ENCODE peak calls at places on chromosomes 5 and 9, in four cellular contexts. K, Q, A and F are unnamed samples.

GRCh38 chr9:136018257-136019031 is 57.3 kb upstream of the UBAC1 start:
- DNase-seq in K (no peak), Q (no peak), A (no peak), F (no peak)

GRCh38 chr5:171724771-171725609 is 60.6 kb upstream of the SMIM23 start:
- DNase-seq in K (no peak), Q (no peak), A (no peak), F (no peak)

GRCh38 chr9:76583256-76583655 is 124.3 kb downstream of the GCNT1 start:
- DNase-seq in K (no peak), Q (no peak), A (no peak), F (no peak)

GRCh38 chr9:119003882-119004617 is 365.2 kb downstream of the BRINP1 start:
- DNase-seq in K (no peak), Q (no peak), A (no peak), F (no peak)

GRCh38 chr9:132794730-132795380 is 83.2 kb downstream of the AK8 start:
- DNase-seq in K (no peak), Q (no peak), A (no peak), F (no peak)

GRCh38 chr5:158832736-158833135 is 267.0 kb downstream of the EBF1 start:
- DNase-seq in K (no peak), Q (no peak), A (no peak), F (peak; percentile 30)

GRCh38 chr5:149545327-149545726 is 5.9 kb downstream of the CSNK1A1 start:
- DNase-seq in K (no peak), Q (no peak), A (no peak), F (no peak)

GRCh38 chr9:90044710-90045151 is 439.9 kb downstream of the GADD45G start:
- DNase-seq in K (peak; percentile 7), Q (peak; percentile 5), A (no peak), F (peak; percentile 88)

GRCh38 chr5:35709688-35710087 is 92.0 kb downstream of the SPEF2 start:
- DNase-seq in K (no peak), Q (no peak), A (no peak), F (no peak)

GRCh38 chr9:125409637-125410521 is 148.3 kb downstream of the GAPVD1 start:
- DNase-seq in K (peak; percentile 98), Q (peak; percentile 48), A (peak; percentile 92), F (peak; percentile 88)

GRCh38 chr5:126454535-126454934 is 31.3 kb downstream of the GRAMD2B start:
- DNase-seq in K (no peak), Q (no peak), A (no peak), F (no peak)

GRCh38 chr9:114349713-114350480 is 20.2 kb downstream of the ORM2 start:
- DNase-seq in K (no peak), Q (no peak), A (no peak), F (no peak)

GRCh38 chr9:113484258-113484730 is 20.8 kb downstream of the RGS3 start:
- DNase-seq in K (no peak), Q (peak; percentile 51), A (no peak), F (no peak)

GRCh38 chr5:178115136-178115834 is 2.0 kb downstream of the N4BP3 start:
- DNase-seq in K (no peak), Q (no peak), A (no peak), F (no peak)

GRCh38 chr5:54302267-54302687 is 8.1 kb downstream of the ARL15 start:
- DNase-seq in K (no peak), Q (no peak), A (no peak), F (no peak)

GRCh38 chr9:34322899-34323591 is 6.0 kb downstream of the KIF24 start:
- DNase-seq in K (no peak), Q (no peak), A (no peak), F (no peak)

GRCh38 chr9:2159521-2160417 is 144.6 kb downstream of the SMARCA2 start:
- DNase-seq in K (no peak), Q (no peak), A (no peak), F (no peak)

GRCh38 chr9:130129425-130130061 is 42.7 kb upstream of the NCS1 start:
- DNase-seq in K (no peak), Q (no peak), A (no peak), F (no peak)

GRCh38 chr9:130126721-130127429 is 45.3 kb upstream of the NCS1 start:
- DNase-seq in K (no peak), Q (no peak), A (no peak), F (no peak)

GRCh38 chr9:130128251-130128650 is 44.0 kb upstream of the NCS1 start:
- DNase-seq in K (no peak), Q (no peak), A (no peak), F (no peak)

GRCh38 chr9:130124471-130124870 is 47.7 kb upstream of the NCS1 start:
- DNase-seq in K (no peak), Q (no peak), A (no peak), F (no peak)

GRCh38 chr9:130128782-130129424 is 43.3 kb upstream of the NCS1 start:
- DNase-seq in K (no peak), Q (no peak), A (no peak), F (no peak)
- H3K27me3 ChIP-seq in K (no peaks in the 10 kb centered on the region), Q (no peaks in the 10 kb centered on the region), A (no peaks in the 10 kb centered on the region), F (no peaks in the 10 kb centered on the region)

DNA sequence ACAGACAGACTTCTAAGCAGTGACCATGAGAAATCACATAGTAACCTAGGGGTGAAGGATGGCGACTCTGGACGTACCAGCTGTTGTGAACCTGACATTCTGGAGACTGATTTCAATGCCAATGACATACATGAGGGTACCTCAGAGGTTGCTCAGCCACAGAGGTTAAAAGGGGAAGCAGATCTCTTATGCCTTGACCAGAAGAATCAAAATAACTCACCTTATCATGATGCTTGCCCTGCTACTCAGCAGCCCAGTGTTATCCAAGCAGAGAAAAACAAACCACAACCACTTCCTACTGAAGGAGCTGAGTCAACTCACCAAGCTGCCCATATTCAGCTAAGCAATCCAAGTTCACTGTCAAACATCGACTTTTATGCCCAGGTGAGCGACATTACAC is 38.0 kb upstream of the CCDC152 start:
- DNase-seq in K (no peak), Q (no peak), A (no peak), F (no peak)
- TF ChIP-seq TCF7L2 in K (no peak), Q (no peak), A (no peak), F (no peak)

GRCh38 chr5:124724357-124725039 is 21.9 kb downstream of the ZNF608 start:
- DNase-seq in K (no peak), Q (no peak), A (no peak), F (no peak)

GRCh38 chr5:124725622-124726258 is 20.7 kb downstream of the ZNF608 start:
- DNase-seq in K (no peak), Q (no peak), A (no peak), F (no peak)

GRCh38 chr5:124725040-124725434 is 21.4 kb downstream of the ZNF608 start:
- DNase-seq in K (no peak), Q (no peak), A (peak; percentile 49), F (no peak)

GRCh38 chr5:124728331-124729307 is 17.8 kb downstream of the ZNF608 start:
- DNase-seq in K (no peak), Q (no peak), A (no peak), F (no peak)

DNA sequence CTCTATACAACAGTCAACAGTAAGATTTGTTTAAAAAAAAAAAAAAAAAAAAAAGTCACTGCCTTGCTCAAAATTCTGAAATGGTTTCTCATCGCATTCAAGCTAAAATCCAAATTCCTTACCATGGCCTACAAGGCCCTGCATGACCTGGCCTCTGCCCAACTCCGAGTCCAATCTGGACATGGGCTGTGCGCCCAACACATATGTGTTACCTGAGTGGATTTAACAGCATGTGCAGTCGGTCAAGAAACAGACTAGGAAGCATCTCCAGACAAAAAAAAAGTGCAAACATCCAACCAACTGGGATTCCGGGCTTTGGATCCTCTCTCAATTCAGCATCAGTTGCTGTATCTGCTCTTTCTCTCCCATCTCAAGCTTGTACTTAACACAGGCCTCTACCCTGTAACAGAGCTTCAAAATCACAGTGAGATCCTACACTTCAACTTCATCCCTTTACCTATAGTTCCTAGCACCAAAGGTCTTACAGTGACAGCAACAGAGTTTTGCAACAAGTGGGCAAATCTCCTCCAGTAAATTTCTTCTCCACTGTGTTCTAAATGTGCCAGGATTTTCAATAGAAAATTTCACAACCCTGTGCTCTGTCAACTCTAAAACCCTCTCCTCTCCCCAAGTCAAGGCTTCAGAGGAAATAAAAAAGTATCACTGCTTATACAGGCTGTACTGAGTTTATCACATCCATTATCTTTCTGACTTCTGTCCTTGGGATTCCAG is 19.6 kb downstream of the ZNF608 start:
- DNase-seq in K (no peak), Q (no peak), A (no peak), F (no peak)
- H3K4me3 ChIP-seq in K (no peak overlapping the region), Q (no peak overlapping the region), A (no peak overlapping the region), F (no peak overlapping the region)

DNA sequence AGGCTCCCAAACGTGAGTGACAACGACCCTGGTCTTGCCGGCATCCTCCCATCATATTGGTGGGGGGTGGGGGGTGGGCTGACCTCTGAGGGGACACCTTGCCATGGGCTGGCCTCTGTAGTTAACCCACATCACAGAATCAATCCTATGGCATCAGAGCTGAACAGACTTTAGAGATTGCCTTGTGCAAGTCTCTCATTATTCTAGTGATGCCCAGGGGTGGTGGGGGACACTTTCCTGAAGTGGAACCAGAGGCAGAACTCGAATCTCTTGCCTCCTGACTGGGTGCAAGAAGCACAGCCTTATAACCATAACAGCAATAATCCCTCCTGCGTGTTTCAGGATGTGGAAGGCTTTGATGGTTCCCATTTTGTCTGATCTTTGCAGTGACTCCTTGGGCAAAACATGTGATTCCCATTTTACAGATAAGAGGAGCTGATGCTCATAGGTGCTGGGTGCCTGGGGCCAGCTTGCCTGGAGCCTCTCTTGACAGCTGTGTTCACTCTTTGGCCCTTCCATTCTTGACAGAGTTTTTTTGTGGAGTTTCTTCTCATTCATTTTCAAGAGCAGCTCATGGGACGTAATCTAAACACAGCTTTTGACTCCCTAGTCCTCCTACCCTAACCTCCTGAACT is 18.6 kb upstream of the PITX1 start:
- DNase-seq in K (no peak), Q (no peak), A (no peak), F (no peak)
- H3K27me3 ChIP-seq in K (no peaks in the 10 kb centered on the region), Q (no peaks in the 10 kb centered on the region), A (no peaks in the 10 kb centered on the region), F (no peaks in the 10 kb centered on the region)

GRCh38 chr9:85417674-85418073 is 324.1 kb downstream of the AGTPBP1 start:
- DNase-seq in K (no peak), Q (no peak), A (no peak), F (no peak)
- TF ChIP-seq TCF7L2 in K (no peak), Q (no peak), A (no peak), F (no peak)

GRCh38 chr5:59296317-59297264 is 596.9 kb downstream of the PDE4D start:
- DNase-seq in K (no peak), Q (peak; percentile 43), A (no peak), F (peak; percentile 38)
- H3K4me3 ChIP-seq in K (no peak overlapping the region), Q (no peak overlapping the region), A (no peak overlapping the region), F (peak overlapping the region; percentile 40)

DNA sequence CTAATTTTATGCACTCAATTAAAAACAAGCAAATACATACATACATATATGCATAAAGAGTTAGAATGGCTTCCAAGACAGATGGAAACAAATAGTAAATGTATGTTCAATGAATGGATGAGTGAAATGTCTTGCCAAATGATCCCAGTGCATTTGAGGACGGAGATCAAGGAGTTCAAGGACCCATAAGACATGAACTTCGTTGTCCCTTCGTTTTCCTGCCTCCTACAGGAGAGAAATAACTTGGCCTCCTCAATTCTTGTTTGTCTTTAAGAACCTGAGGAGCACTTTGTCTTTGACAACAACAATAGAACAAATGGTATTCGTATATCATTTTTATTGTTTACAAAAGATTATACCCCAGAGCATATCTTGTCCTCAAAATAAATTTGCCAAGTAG is 2.4 kb upstream of the PAPPA start:
- DNase-seq in K (no peak), Q (no peak), A (no peak), F (no peak)
- H3K27me3 ChIP-seq in K (peaks cover 11% of the 10 kb centered on the region), Q (peaks cover 8% of the 10 kb centered on the region), A (peaks cover 14% of the 10 kb centered on the region), F (peaks cover 2% of the 10 kb centered on the region)